ENCODE peak calls at places on chromosomes 2 and 18, in five cellular contexts. B is WTC11, L is A549, J is H1, V is K562. H is an unnamed sample.

GRCh38 chr2:99662761-99663341 is 173.0 kb upstream of the REV1 start:
- DNase-seq in B (no peak), L (no peak), J (no peak), V (no peak), H (no peak)

GRCh38 chr2:28390241-28390856 is 2.3 kb upstream of the FOSL2 start:
- DNase-seq in B (peak), L (peak), J (peak), V (peak), H (peak)

GRCh38 chr2:188199716-188200128 is 92.0 kb upstream of the GULP1 start:
- DNase-seq in B (no peak), L (peak), J (no peak), V (no peak), H (peak)

GRCh38 chr2:170324640-170325046 is 146.7 kb downstream of the MYO3B start:
- DNase-seq in B (peak), L (peak), J (peak), V (peak), H (peak)

GRCh38 chr2:78992807-78993517 is 32.5 kb upstream of the REG3G start:
- DNase-seq in B (peak), L (no peak), J (peak), V (no peak), H (no peak)

GRCh38 chr2:68774569-68775271 is 40.1 kb downstream of the ARHGAP25 start:
- DNase-seq in B (no peak), L (no peak), J (no peak), V (peak), H (no peak)

GRCh38 chr2:190763901-190764514 is 115.1 kb downstream of the NAB1 start:
- DNase-seq in B (no peak), L (no peak), J (no peak), V (peak), H (no peak)

GRCh38 chr2:16223481-16224177 is 283.3 kb downstream of the MYCN start:
- DNase-seq in B (no peak), L (no peak), J (no peak), V (no peak), H (no peak)

GRCh38 chr18:21115519-21116411 is 4.2 kb upstream of the ROCK1 start:
- DNase-seq in B (peak), L (no peak), J (no peak), V (no peak), H (no peak)

GRCh38 chr2:34104601-34105000 is 505.5 kb upstream of the FAM98A start:
- DNase-seq in B (no peak), L (no peak), J (no peak), V (no peak), H (no peak)

GRCh38 chr2:43068730-43069517 is 157.5 kb downstream of the ZFP36L2 start:
- DNase-seq in B (no peak), L (no peak), J (no peak), V (no peak), H (no peak)

GRCh38 chr2:70125498-70125898 is 38.2 kb downstream of the PCBP1 start:
- DNase-seq in B (no peak), L (no peak), J (no peak), V (no peak), H (no peak)

GRCh38 chr2:1686784-1687105 is 57.6 kb downstream of the PXDN start:
- DNase-seq in B (no peak), L (no peak), J (no peak), V (no peak), H (no peak)

GRCh38 chr2:230665263-230665691 is 47.4 kb upstream of the CAB39 start:
- DNase-seq in B (no peak), L (no peak), J (no peak), V (no peak), H (no peak)

GRCh38 chr2:209496586-209496982 is 72.7 kb downstream of the MAP2 start:
- DNase-seq in B (no peak), L (no peak), J (no peak), V (no peak), H (no peak)

GRCh38 chr18:52569492-52569891 is 229.5 kb downstream of the DCC start:
- DNase-seq in B (no peak), L (no peak), J (no peak), V (no peak), H (no peak)

GRCh38 chr18:49731860-49732311 is 81.4 kb downstream of the ACAA2 start:
- DNase-seq in B (no peak), L (no peak), J (no peak), V (no peak), H (peak)

GRCh38 chr2:68368657-68369339 is 3.7 kb downstream of the PLEK start:
- DNase-seq in B (no peak), L (no peak), J (no peak), V (no peak), H (no peak)

GRCh38 chr2:137957033-137957432 is 7.2 kb upstream of the HNMT start:
- DNase-seq in B (no peak), L (no peak), J (no peak), V (no peak), H (peak)

GRCh38 chr18:79965119-79965902 is 868 bp downstream of the HSBP1L1 start:
- DNase-seq in B (no peak), L (peak), J (peak), V (peak), H (peak)

GRCh38 chr2:27701676-27702075 is 38.0 kb downstream of the SLC4A1AP start:
- DNase-seq in B (no peak), L (no peak), J (no peak), V (no peak), H (no peak)

GRCh38 chr2:98823196-98824166 is 92.5 kb upstream of the MGAT4A start:
- DNase-seq in B (no peak), L (no peak), J (no peak), V (no peak), H (no peak)

GRCh38 chr2:233421091-233421816 is 67.0 kb downstream of the DGKD start:
- DNase-seq in B (no peak), L (no peak), J (peak), V (no peak), H (no peak)

GRCh38 chr2:200847268-200847667 is 17.2 kb downstream of the CLK1 start:
- DNase-seq in B (no peak), L (no peak), J (peak), V (no peak), H (no peak)

GRCh38 chr2:221283896-221284295 is 288.2 kb downstream of the EPHA4 start:
- DNase-seq in B (no peak), L (no peak), J (no peak), V (no peak), H (no peak)

GRCh38 chr2:120932881-120933280 is 197.2 kb downstream of the GLI2 start:
- DNase-seq in B (no peak), L (no peak), J (no peak), V (no peak), H (no peak)

GRCh38 chr2:56287974-56288373 is 104.2 kb downstream of the CCDC85A start:
- DNase-seq in B (no peak), L (no peak), J (no peak), V (no peak), H (no peak)

GRCh38 chr18:74840492-74841167 is 243.0 kb downstream of the ZNF407 start:
- DNase-seq in B (no peak), L (no peak), J (no peak), V (no peak), H (peak)

GRCh38 chr2:96146151-96146880 is 1.1 kb upstream of the DUSP2 start:
- DNase-seq in B (no peak), L (no peak), J (no peak), V (peak), H (no peak)

GRCh38 chr2:44324971-44325426 is 36.3 kb downstream of the PREPL start:
- DNase-seq in B (no peak), L (no peak), J (no peak), V (peak), H (no peak)

GRCh38 chr2:174902491-174903242 is 102.5 kb downstream of the CHN1 start:
- DNase-seq in B (no peak), L (no peak), J (no peak), V (no peak), H (no peak)

GRCh38 chr2:233074106-233074505 is 14.0 kb downstream of the INPP5D start:
- DNase-seq in B (peak), L (no peak), J (no peak), V (no peak), H (no peak)

GRCh38 chr2:239046822-239047221 is 198.9 kb downstream of the TWIST2 start:
- DNase-seq in B (no peak), L (no peak), J (no peak), V (no peak), H (no peak)

GRCh38 chr2:69774984-69775982 is 33.3 kb downstream of the ANXA4 start:
- DNase-seq in B (no peak), L (no peak), J (no peak), V (no peak), H (no peak)

GRCh38 chr2:98148968-98149697 is 62.2 kb downstream of the VWA3B start:
- DNase-seq in B (no peak), L (no peak), J (no peak), V (peak), H (peak)

GRCh38 chr2:47999512-47999911 is 93.2 kb upstream of the FBXO11 start:
- DNase-seq in B (no peak), L (no peak), J (no peak), V (no peak), H (no peak)

GRCh38 chr18:63683152-63683551 is 19.6 kb upstream of the SERPINB11 start:
- DNase-seq in B (peak), L (peak), J (no peak), V (no peak), H (no peak)

GRCh38 chr2:30663321-30663720 is 143.9 kb downstream of the CAPN13 start:
- DNase-seq in B (no peak), L (no peak), J (no peak), V (no peak), H (no peak)

GRCh38 chr2:56168163-56168562 is 15.6 kb upstream of the CCDC85A start:
- DNase-seq in B (no peak), L (no peak), J (no peak), V (no peak), H (no peak)

GRCh38 chr2:25286025-25286400 is 55.7 kb downstream of the DNMT3A start:
- DNase-seq in B (no peak), L (no peak), J (no peak), V (no peak), H (no peak)
- TF ChIP-seq USF2 in B (peak), L (no peak), J (no peak), V (no peak), H (no peak)

GRCh38 chr2:53960476-53960875 is 10.3 kb downstream of the PSME4 start:
- DNase-seq in B (no peak), L (no peak), J (no peak), V (no peak), H (no peak)
- TF ChIP-seq JUN in B (no peak), L (no peak), J (no peak), V (no peak), H (no peak)

DNA sequence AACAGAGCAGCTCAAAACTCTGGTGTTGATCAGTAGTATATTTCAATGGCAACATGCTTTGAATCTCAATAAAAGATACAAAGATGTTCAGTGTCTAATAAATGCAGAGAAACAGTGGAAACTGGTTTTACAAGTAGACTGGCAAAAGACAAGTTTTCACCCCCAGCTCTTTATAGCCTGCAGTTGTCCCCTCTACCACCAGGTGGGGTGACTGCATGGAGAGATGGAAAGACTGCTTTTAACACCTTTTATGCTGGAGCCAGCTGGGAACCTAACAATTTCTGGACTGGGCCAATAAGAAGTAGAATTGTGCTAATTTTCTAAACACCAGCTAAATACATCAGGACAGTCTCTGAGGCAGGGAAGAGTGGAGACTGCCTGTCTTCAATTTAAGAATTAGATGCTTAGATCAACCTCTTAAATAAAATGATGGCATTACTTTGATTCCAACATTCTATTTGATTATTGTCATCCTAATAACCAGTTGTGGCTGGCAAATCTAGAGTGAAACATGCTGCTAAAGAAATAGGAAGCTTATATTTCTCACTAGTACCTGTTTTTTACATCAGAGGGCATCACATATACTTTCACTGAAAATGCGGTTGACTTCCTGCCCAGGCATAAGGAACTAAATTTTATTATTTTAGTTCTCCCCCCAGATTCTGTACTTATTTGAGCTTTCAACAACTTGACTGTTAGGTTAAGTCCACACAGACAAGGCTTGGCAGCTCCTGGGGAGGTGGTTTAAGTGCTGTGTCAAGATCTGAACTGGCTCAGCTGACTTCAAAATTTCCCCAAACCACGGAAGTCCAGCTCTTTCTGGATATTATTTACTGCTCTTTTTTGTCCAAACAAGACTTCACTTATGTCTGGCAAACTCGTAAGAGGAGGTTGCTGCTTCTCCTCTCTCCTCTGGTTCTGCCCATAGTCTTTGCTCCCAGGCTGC is 140.5 kb downstream of the TPGS2 start:
- DNase-seq in B (peak), L (peak), J (peak), V (peak), H (peak)
- TF ChIP-seq USF2 in B (no peak), L (no peak), J (no peak), V (no peak), H (no peak)

GRCh38 chr2:219679571-219679970 is 52.1 kb downstream of the SLC4A3 start:
- DNase-seq in B (no peak), L (no peak), J (no peak), V (no peak), H (no peak)

GRCh38 chr2:219676586-219676985 is 49.2 kb downstream of the SLC4A3 start:
- DNase-seq in B (no peak), L (no peak), J (no peak), V (no peak), H (no peak)

GRCh38 chr2:219679041-219679440 is 51.6 kb downstream of the SLC4A3 start:
- DNase-seq in B (no peak), L (no peak), J (no peak), V (no peak), H (no peak)

GRCh38 chr2:219672406-219672805 is 45.0 kb downstream of the SLC4A3 start:
- DNase-seq in B (no peak), L (no peak), J (no peak), V (no peak), H (no peak)

DNA sequence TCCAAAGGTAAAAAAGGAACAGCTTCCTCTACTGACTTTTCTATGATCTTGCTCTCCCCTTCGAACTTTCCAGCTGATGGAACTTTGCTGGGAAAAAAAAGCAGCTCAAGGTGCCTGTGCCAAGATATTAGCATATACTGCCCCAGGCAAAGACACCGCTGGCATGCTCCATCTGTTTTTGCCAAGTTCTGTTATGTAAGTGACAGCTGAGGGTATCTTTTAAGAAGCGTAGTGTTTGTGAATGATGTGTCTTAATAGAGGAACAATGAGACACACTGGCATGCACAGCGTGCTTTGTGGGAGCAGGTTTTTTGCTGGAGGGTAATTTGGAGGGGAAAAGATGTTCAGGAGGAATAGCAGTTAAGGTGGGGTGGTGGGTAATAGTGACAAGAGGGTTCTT is 47.8 kb downstream of the SLC4A3 start:
- DNase-seq in B (no peak), L (no peak), J (no peak), V (no peak), H (no peak)
- TF ChIP-seq JUN in B (no peak), L (no peak), J (no peak), V (no peak), H (no peak)

GRCh38 chr18:8798996-8799395 is 93.6 kb downstream of the MTCL1 start:
- DNase-seq in B (no peak), L (no peak), J (no peak), V (no peak), H (no peak)
- TF ChIP-seq USF2 in B (no peak), L (no peak), J (no peak), V (no peak), H (no peak)

GRCh38 chr18:72555101-72555500 is 11.0 kb upstream of the CBLN2 start:
- DNase-seq in B (no peak), L (no peak), J (no peak), V (no peak), H (no peak)

DNA sequence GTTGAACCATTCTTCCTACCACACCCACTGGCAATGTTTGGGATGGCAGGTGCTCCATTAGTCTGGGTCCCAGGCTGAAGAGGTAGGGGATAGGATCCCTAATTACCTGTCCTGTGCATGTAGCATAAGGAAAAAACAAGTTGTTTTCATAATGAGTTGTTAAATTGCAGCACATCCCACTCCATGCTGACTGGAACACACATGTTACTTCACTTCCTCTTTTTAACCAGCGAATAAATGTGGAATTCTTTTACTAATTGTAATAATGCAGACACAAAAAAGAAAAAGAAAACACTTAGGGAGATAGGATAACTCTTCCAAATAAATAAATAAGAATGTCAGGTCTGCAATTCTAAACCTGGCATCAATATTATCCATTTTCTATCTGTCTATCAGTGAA is 11.8 kb upstream of the CBLN2 start:
- DNase-seq in B (no peak), L (no peak), J (no peak), V (no peak), H (no peak)
- TF ChIP-seq JUN in B (no peak), L (no peak), J (no peak), V (no peak), H (no peak)

GRCh38 chr2:222689322-222689721 is 17.9 kb downstream of the MOGAT1 start:
- DNase-seq in B (no peak), L (no peak), J (no peak), V (no peak), H (no peak)
- TF ChIP-seq USF2 in B (no peak), L (no peak), J (no peak), V (no peak), H (no peak)